ENCODE peak calls at places on chromosomes 11 and 22, in seven cellular contexts. One of them, this sample, is unnamed.

GRCh38 chr22:24510694-24511625 is 15.8 kb downstream of the UPB1 start:
- DNase-seq in sigmoid colon: no peak
- DNase-seq in stomach: peak
- DNase-seq in tibial nerve: no peak
- DNase-seq in right lobe of liver: peak
- DNase-seq in esophagus squamous epithelium: no peak
- DNase-seq in breast epithelium: no peak
- DNase-seq in this sample: no peak

GRCh38 chr11:6655790-6656580 is at the start of gene DCHS1:
- DNase-seq in tibial nerve: no peak
- DNase-seq in breast epithelium: no peak
- DNase-seq in right lobe of liver: peak
- DNase-seq in esophagus squamous epithelium: no peak
- DNase-seq in sigmoid colon: peak
- DNase-seq in stomach: no peak
- DNase-seq in this sample: no peak

GRCh38 chr11:107545101-107545514 is 20.4 kb downstream of the ALKBH8 start:
- DNase-seq in breast epithelium: no peak
- DNase-seq in right lobe of liver: no peak
- DNase-seq in esophagus squamous epithelium: no peak
- DNase-seq in stomach: no peak
- DNase-seq in sigmoid colon: no peak
- DNase-seq in tibial nerve: no peak
- DNase-seq in this sample: no peak

GRCh38 chr11:77201991-77202841 is 74.2 kb downstream of the MYO7A start:
- DNase-seq in stomach: peak
- DNase-seq in tibial nerve: no peak
- DNase-seq in right lobe of liver: peak
- DNase-seq in breast epithelium: no peak
- DNase-seq in esophagus squamous epithelium: no peak
- DNase-seq in sigmoid colon: peak
- DNase-seq in this sample: no peak

GRCh38 chr11:2399488-2400068 is 972 bp upstream of the TSSC4 start:
- DNase-seq in tibial nerve: no peak
- DNase-seq in esophagus squamous epithelium: no peak
- DNase-seq in stomach: peak
- DNase-seq in right lobe of liver: no peak
- DNase-seq in breast epithelium: no peak
- DNase-seq in sigmoid colon: no peak
- DNase-seq in this sample: no peak

GRCh38 chr11:4025957-4026324 is 68.7 kb upstream of the RRM1 start:
- DNase-seq in sigmoid colon: no peak
- DNase-seq in esophagus squamous epithelium: no peak
- DNase-seq in tibial nerve: no peak
- DNase-seq in breast epithelium: no peak
- DNase-seq in right lobe of liver: no peak
- DNase-seq in stomach: no peak
- DNase-seq in this sample: no peak

GRCh38 chr11:124676386-124676785 is 2.7 kb downstream of the SPA17 start:
- DNase-seq in breast epithelium: no peak
- DNase-seq in tibial nerve: no peak
- DNase-seq in right lobe of liver: no peak
- DNase-seq in stomach: no peak
- DNase-seq in esophagus squamous epithelium: no peak
- DNase-seq in sigmoid colon: no peak
- DNase-seq in this sample: no peak

GRCh38 chr11:2143652-2144548 is 4.7 kb upstream of the IGF2 start:
- DNase-seq in tibial nerve: no peak
- DNase-seq in right lobe of liver: no peak
- DNase-seq in sigmoid colon: no peak
- DNase-seq in breast epithelium: no peak
- DNase-seq in stomach: no peak
- DNase-seq in esophagus squamous epithelium: no peak
- DNase-seq in this sample: no peak

GRCh38 chr11:126978155-126978554 is 22.4 kb downstream of the KIRREL3 start:
- DNase-seq in esophagus squamous epithelium: no peak
- DNase-seq in tibial nerve: no peak
- DNase-seq in sigmoid colon: no peak
- DNase-seq in stomach: no peak
- DNase-seq in breast epithelium: no peak
- DNase-seq in right lobe of liver: no peak
- DNase-seq in this sample: no peak

GRCh38 chr11:19676508-19677379 is 35.9 kb upstream of the NAV2 start:
- DNase-seq in right lobe of liver: no peak
- DNase-seq in tibial nerve: no peak
- DNase-seq in esophagus squamous epithelium: no peak
- DNase-seq in stomach: no peak
- DNase-seq in breast epithelium: no peak
- DNase-seq in sigmoid colon: peak
- DNase-seq in this sample: no peak

GRCh38 chr11:73140213-73141030 is 1.7 kb downstream of the FCHSD2 start:
- DNase-seq in right lobe of liver: peak
- DNase-seq in tibial nerve: no peak
- DNase-seq in breast epithelium: no peak
- DNase-seq in stomach: peak
- DNase-seq in esophagus squamous epithelium: no peak
- DNase-seq in sigmoid colon: no peak
- DNase-seq in this sample: no peak

GRCh38 chr11:35531246-35531645 is 5.8 kb upstream of the PAMR1 start:
- DNase-seq in breast epithelium: no peak
- DNase-seq in tibial nerve: no peak
- DNase-seq in esophagus squamous epithelium: no peak
- DNase-seq in right lobe of liver: no peak
- DNase-seq in stomach: no peak
- DNase-seq in sigmoid colon: no peak
- DNase-seq in this sample: no peak

GRCh38 chr11:133660202-133660568 is 127.9 kb upstream of the OPCML start:
- DNase-seq in sigmoid colon: no peak
- DNase-seq in stomach: no peak
- DNase-seq in tibial nerve: no peak
- DNase-seq in right lobe of liver: no peak
- DNase-seq in breast epithelium: no peak
- DNase-seq in esophagus squamous epithelium: no peak
- DNase-seq in this sample: no peak

GRCh38 chr11:122108828-122109227 is 7.2 kb downstream of the BLID start:
- DNase-seq in right lobe of liver: no peak
- DNase-seq in sigmoid colon: no peak
- DNase-seq in stomach: no peak
- DNase-seq in esophagus squamous epithelium: no peak
- DNase-seq in breast epithelium: no peak
- DNase-seq in tibial nerve: no peak
- DNase-seq in this sample: no peak

GRCh38 chr22:45069925-45070324 is 60.1 kb upstream of the PHF21B start:
- DNase-seq in esophagus squamous epithelium: no peak
- DNase-seq in sigmoid colon: no peak
- DNase-seq in tibial nerve: no peak
- DNase-seq in breast epithelium: no peak
- DNase-seq in right lobe of liver: no peak
- DNase-seq in stomach: no peak
- DNase-seq in this sample: no peak

GRCh38 chr22:20750461-20751184 is 23.3 kb upstream of the SERPIND1 start:
- DNase-seq in sigmoid colon: peak
- DNase-seq in right lobe of liver: peak
- DNase-seq in esophagus squamous epithelium: no peak
- DNase-seq in breast epithelium: peak
- DNase-seq in stomach: peak
- DNase-seq in tibial nerve: peak
- DNase-seq in this sample: peak

GRCh38 chr22:50529416-50530279 is at the start of gene TYMP:
- DNase-seq in tibial nerve: peak
- DNase-seq in sigmoid colon: peak
- DNase-seq in stomach: peak
- DNase-seq in right lobe of liver: peak
- DNase-seq in esophagus squamous epithelium: no peak
- DNase-seq in breast epithelium: peak
- DNase-seq in this sample: peak

GRCh38 chr11:61495801-61496601 is 12.5 kb upstream of the LRRC10B start:
- DNase-seq in sigmoid colon: no peak
- DNase-seq in stomach: peak
- DNase-seq in breast epithelium: no peak
- DNase-seq in right lobe of liver: no peak
- DNase-seq in esophagus squamous epithelium: no peak
- DNase-seq in tibial nerve: no peak
- DNase-seq in this sample: peak

GRCh38 chr11:33539659-33540249 is 160.9 kb downstream of the C11orf91 start:
- DNase-seq in breast epithelium: no peak
- DNase-seq in esophagus squamous epithelium: no peak
- DNase-seq in sigmoid colon: no peak
- DNase-seq in stomach: no peak
- DNase-seq in tibial nerve: no peak
- DNase-seq in right lobe of liver: no peak
- DNase-seq in this sample: no peak

GRCh38 chr22:44538071-44538470 is 40.0 kb upstream of the RTL6 start:
- DNase-seq in sigmoid colon: no peak
- DNase-seq in esophagus squamous epithelium: no peak
- DNase-seq in stomach: no peak
- DNase-seq in breast epithelium: no peak
- DNase-seq in right lobe of liver: no peak
- DNase-seq in tibial nerve: no peak
- DNase-seq in this sample: no peak

DNA sequence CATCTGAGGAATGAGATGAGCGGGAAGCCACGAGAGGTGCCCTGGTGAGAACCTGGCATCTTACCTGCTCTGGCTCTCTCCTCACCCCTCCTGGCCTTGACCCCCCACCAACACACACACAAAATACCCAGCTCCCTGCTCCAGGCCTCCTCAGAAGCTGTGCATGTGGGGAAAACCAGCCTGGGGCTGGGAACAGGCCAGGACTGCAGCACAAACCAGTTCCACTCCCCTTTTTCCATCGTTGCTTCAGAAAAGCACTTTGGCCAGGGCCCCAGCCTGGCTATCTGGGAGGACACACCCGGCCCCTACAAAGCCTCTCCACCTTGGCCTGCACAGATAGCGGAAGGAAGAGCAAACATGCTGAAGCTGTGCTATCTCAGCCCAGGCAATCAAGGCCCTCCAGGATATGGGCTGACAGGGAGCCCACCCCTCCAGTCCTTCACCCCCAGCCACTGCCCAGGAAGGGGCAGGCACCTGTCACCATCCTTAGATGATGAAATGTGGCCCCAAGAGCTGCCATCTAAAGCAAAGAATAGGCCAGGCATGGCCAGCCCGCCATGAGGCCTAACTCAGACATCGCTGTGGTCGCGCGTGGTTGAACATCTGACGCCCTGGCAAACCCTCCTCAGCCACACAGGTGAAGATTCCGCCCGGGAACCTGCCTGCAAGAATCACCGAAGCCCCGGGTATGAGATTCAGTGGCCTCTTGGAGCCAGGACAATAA is 35.4 kb downstream of the PISD start:
- DNase-seq in right lobe of liver: no peak
- DNase-seq in breast epithelium: no peak
- DNase-seq in tibial nerve: no peak
- DNase-seq in esophagus squamous epithelium: no peak
- DNase-seq in stomach: peak
- DNase-seq in sigmoid colon: no peak
- DNase-seq in this sample: peak
- H3K27ac ChIP-seq in right lobe of liver: peak
- H3K27ac ChIP-seq in breast epithelium: peak
- H3K27ac ChIP-seq in tibial nerve: peak
- H3K27ac ChIP-seq in esophagus squamous epithelium: peak
- H3K27ac ChIP-seq in stomach: peak
- H3K27ac ChIP-seq in sigmoid colon: peak
- H3K27ac ChIP-seq in this sample: no peak

GRCh38 chr11:75562048-75562835 is at the start of gene SERPINH1:
- DNase-seq in esophagus squamous epithelium: no peak
- DNase-seq in sigmoid colon: peak
- DNase-seq in tibial nerve: peak
- DNase-seq in right lobe of liver: peak
- DNase-seq in breast epithelium: peak
- DNase-seq in stomach: peak
- DNase-seq in this sample: peak
- TF ChIP-seq POLR2A in esophagus squamous epithelium: no peak
- TF ChIP-seq POLR2A in sigmoid colon: peak
- TF ChIP-seq POLR2A in tibial nerve: peak
- TF ChIP-seq POLR2A in right lobe of liver: peak
- TF ChIP-seq POLR2A in breast epithelium: no peak
- TF ChIP-seq POLR2A in stomach: no peak
- TF ChIP-seq POLR2A in this sample: peak

DNA sequence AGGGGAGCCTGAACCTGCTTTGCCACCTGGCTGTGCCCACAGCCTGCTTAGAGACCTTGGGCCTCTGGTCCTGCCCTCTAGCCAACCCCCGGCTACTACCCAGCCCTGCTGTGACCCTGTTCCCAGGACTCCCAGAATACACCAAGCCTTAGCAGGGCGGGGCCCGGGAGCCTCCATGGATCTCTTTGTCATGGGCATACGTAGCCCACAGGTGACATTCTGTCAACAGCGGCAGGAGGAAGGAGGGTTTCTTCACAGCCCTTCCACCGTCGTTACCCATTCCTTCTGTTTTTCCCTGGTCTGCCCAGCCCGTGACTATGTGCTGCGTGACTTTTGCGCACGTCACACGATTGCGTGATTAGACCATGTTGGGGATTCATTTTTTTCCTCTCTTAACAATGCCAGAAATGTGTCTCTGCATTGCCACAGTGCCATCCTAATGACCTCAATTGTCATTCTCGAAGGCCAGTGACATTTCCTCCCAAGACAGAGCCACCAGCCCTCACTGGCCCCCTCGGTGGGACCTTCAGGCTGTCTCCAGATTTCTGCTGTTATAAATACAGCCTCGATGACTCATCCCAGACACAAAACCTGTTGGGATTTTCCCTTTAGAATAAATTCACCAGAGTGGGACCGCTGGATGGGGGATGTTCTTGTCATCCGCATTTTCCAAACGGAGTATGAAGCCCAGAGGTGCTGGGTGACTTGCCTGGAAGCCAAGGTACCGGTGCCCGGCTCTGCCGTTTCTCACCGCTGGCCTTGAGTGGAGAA is 9.0 kb downstream of the SYT12 start:
- DNase-seq in sigmoid colon: no peak
- DNase-seq in tibial nerve: no peak
- DNase-seq in breast epithelium: peak
- DNase-seq in stomach: no peak
- DNase-seq in esophagus squamous epithelium: no peak
- DNase-seq in right lobe of liver: no peak
- DNase-seq in this sample: no peak
- H3K27ac ChIP-seq in sigmoid colon: no peak
- H3K27ac ChIP-seq in tibial nerve: no peak
- H3K27ac ChIP-seq in breast epithelium: peak
- H3K27ac ChIP-seq in stomach: no peak
- H3K27ac ChIP-seq in esophagus squamous epithelium: no peak
- H3K27ac ChIP-seq in right lobe of liver: no peak
- H3K27ac ChIP-seq in this sample: no peak

DNA sequence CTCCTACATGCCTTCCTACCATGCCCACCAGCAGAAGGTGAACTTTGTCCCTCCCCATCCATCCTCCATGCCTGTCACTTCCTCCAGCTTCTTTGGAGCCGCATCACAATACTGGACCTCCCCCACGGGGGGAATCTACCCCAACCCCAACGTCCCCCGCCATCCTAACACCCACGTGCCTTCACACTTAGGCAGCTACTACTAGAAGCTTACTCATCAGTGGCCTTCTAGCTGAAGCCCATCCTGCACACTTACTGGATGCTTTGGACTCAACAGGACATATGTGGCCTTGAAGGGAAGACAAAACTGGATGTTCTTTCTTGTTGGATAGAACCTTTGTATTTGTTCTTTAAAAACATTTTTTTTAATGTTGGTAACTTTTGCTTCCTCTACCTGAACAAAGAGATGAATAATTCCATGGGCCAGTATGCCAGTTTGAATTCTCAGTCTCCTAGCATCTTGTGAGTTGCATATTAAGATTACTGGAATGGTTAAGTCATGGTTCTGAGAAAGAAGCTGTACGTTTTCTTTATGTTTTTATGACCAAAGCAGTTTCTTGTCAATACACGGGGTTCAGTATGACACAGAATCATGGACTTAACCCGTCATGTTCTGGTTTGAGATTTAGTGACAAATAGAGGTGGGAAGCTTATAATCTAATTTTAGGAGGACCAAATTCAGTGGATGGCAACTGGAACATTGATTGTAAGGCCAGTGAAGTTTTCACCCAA is 56.1 kb downstream of the KCNJ1 start:
- DNase-seq in breast epithelium: no peak
- DNase-seq in right lobe of liver: no peak
- DNase-seq in stomach: no peak
- DNase-seq in tibial nerve: no peak
- DNase-seq in esophagus squamous epithelium: no peak
- DNase-seq in sigmoid colon: no peak
- DNase-seq in this sample: no peak
- TF ChIP-seq POLR2A in breast epithelium: no peak
- TF ChIP-seq POLR2A in right lobe of liver: no peak
- TF ChIP-seq POLR2A in stomach: no peak
- TF ChIP-seq POLR2A in tibial nerve: no peak
- TF ChIP-seq POLR2A in esophagus squamous epithelium: no peak
- TF ChIP-seq POLR2A in sigmoid colon: no peak
- TF ChIP-seq POLR2A in this sample: no peak